ENCODE peak calls at places on chromosomes 5 and 9, in ten cellular contexts. J, B, H, T, R, L, S, N, Y and K are unnamed samples.

GRCh38 chr9:22169732-22170131 is 160.6 kb upstream of the CDKN2B start:
- DNase-seq in J (no peak), B (no peak), Y (no peak), R (no peak), L (no peak), T (no peak), S (no peak), N (no peak), H (no peak), K (no peak)

GRCh38 chr5:72559866-72560766 is 52.9 kb upstream of the ZNF366 start:
- DNase-seq in Y (no peak), B (no peak), L (no peak), S (peak; percentile 27), J (no peak), T (no peak), N (no peak), H (no peak), R (no peak), K (no peak)

GRCh38 chr9:21684231-21684630 is 118.2 kb upstream of the MTAP start:
- DNase-seq in T (peak; percentile 60), L (no peak), B (no peak), J (no peak), H (no peak), N (no peak), S (no peak), Y (no peak), R (no peak), K (no peak)

GRCh38 chr9:135080286-135081263 is 6.9 kb upstream of the OLFM1 start:
- DNase-seq in R (no peak), L (no peak), T (no peak), N (no peak), Y (no peak), H (no peak), J (peak; percentile 41), S (no peak), B (no peak), K (no peak)

GRCh38 chr5:102811962-102812361 is 56.9 kb downstream of the PAM start:
- DNase-seq in R (no peak), T (peak; percentile 85), N (peak; percentile 27), J (no peak), H (no peak), Y (no peak), S (no peak), L (no peak), B (peak; percentile 31), K (no peak)

GRCh38 chr9:120932086-120932818 is 5.7 kb upstream of the TRAF1 start:
- DNase-seq in H (no peak), L (no peak), N (no peak), R (no peak), B (no peak), Y (no peak), J (no peak), T (no peak), S (no peak), K (no peak)

GRCh38 chr9:90975666-90976538 is 174.3 kb downstream of the SYK start:
- DNase-seq in R (no peak), N (no peak), B (no peak), T (no peak), L (no peak), J (no peak), H (no peak), Y (no peak), S (no peak), K (no peak)

GRCh38 chr5:145830594-145830993 is 4.5 kb downstream of the PRELID2 start:
- DNase-seq in J (no peak), L (no peak), T (no peak), H (no peak), Y (no peak), B (peak; percentile 88), N (no peak), R (no peak), S (no peak), K (no peak)

GRCh38 chr5:150224483-150225027 is 34.7 kb downstream of the SLC6A7 start:
- DNase-seq in B (no peak), T (no peak), J (no peak), H (no peak), L (no peak), R (no peak), N (no peak), S (no peak), Y (no peak), K (no peak)

GRCh38 chr5:95261369-95262175 is 23.3 kb downstream of the MCTP1 start:
- DNase-seq in L (no peak), S (peak; percentile 27), Y (no peak), T (peak; percentile 14), J (no peak), H (no peak), N (peak; percentile 46), R (no peak), B (peak; percentile 69), K (no peak)

GRCh38 chr9:26747611-26748010 is 145.0 kb downstream of the CAAP1 start:
- DNase-seq in H (no peak), Y (no peak), S (no peak), N (no peak), L (no peak), B (no peak), R (no peak), J (no peak), T (no peak), K (no peak)

GRCh38 chr5:136364307-136364706 is 1.0 kb downstream of the TRPC7 start:
- DNase-seq in N (no peak), Y (no peak), H (no peak), L (no peak), T (no peak), S (peak; percentile 38), R (peak; percentile 18), B (peak; percentile 26), J (no peak), K (no peak)

GRCh38 chr9:137095664-137096517 is 9.1 kb downstream of the MAN1B1 start:
- DNase-seq in T (peak; percentile 79), S (peak; percentile 29), B (no peak), R (no peak), Y (peak; percentile 89), H (peak; percentile 87), N (no peak), L (no peak), J (no peak), K (no peak)

GRCh38 chr9:125748511-125749099 is 1.4 kb downstream of the PBX3 start:
- DNase-seq in R (peak; percentile 83), B (peak; percentile 33), S (peak; percentile 39), H (no peak), L (no peak), T (no peak), J (no peak), Y (peak; percentile 18), N (no peak), K (peak; percentile 12)

GRCh38 chr9:130128251-130128650 is 44.0 kb upstream of the NCS1 start:
- DNase-seq in J (no peak), R (no peak), S (no peak), T (peak; percentile 56), Y (peak; percentile 79), H (peak; percentile 83), N (no peak), L (no peak), B (peak; percentile 31), K (no peak)

GRCh38 chr9:5436441-5436840 is 1.3 kb downstream of the PLGRKT start:
- DNase-seq in J (no peak), B (no peak), S (no peak), T (peak; percentile 82), R (no peak), N (no peak), Y (no peak), L (no peak), H (no peak), K (no peak)

GRCh38 chr9:99873531-99873930 is 32.9 kb upstream of the STX17 start:
- DNase-seq in J (no peak), N (peak; percentile 57), T (no peak), Y (no peak), R (no peak), B (peak; percentile 61), S (no peak), L (peak; percentile 11), H (no peak), K (no peak)

GRCh38 chr9:88197781-88198345 is 59.6 kb upstream of the SPATA31C2 start:
- DNase-seq in N (peak; percentile 34), Y (no peak), H (no peak), S (no peak), B (peak; percentile 85), J (no peak), R (no peak), L (peak; percentile 81), T (no peak), K (peak; percentile 32)
- H3K4me3 ChIP-seq in N (no peak overlapping the region), Y (no peak overlapping the region), H (no peak overlapping the region), S (no peak overlapping the region), B (peak overlapping the region; percentile 78), J (no peak overlapping the region), R (no peak overlapping the region), L (peak overlapping the region; percentile 49), T (no peak overlapping the region), K (peak overlapping the region; percentile 30)

GRCh38 chr9:967851-968641 is 8.4 kb upstream of the DMRT3 start:
- DNase-seq in H (no peak), R (peak; percentile 83), T (no peak), Y (no peak), S (peak; percentile 75), L (no peak), B (peak; percentile 1), N (no peak), J (no peak), K (peak; percentile 72)
- H3K27me3 ChIP-seq in H (peaks cover 60% of the 10 kb centered on the region), R (peaks cover 100% of the 10 kb centered on the region), T (peaks cover 50% of the 10 kb centered on the region), Y (peaks cover 33% of the 10 kb centered on the region), S (peaks cover 85% of the 10 kb centered on the region), L (peaks cover 61% of the 10 kb centered on the region), B (peaks cover 47% of the 10 kb centered on the region), N (peaks cover 67% of the 10 kb centered on the region), J (peaks cover 23% of the 10 kb centered on the region), K (no peaks in the 10 kb centered on the region)

GRCh38 chr5:67010684-67011409 is 185.8 kb downstream of the CD180 start:
- DNase-seq in B (no peak), L (peak; percentile 32), J (no peak), T (no peak), S (peak; percentile 9), H (no peak), N (peak; percentile 76), Y (no peak), R (no peak), K (peak; percentile 86)
- H3K4me3 ChIP-seq in B (peak overlapping the region; percentile 51), L (peak overlapping the region; percentile 31), J (no peak overlapping the region), T (no peak overlapping the region), S (no peak overlapping the region), H (no peak overlapping the region), N (peak overlapping the region; percentile 13), Y (no peak overlapping the region), R (no peak overlapping the region), K (no peak overlapping the region)

GRCh38 chr9:109167716-109168115 is 667 bp upstream of the FRRS1L start:
- DNase-seq in L (no peak), J (no peak), S (no peak), B (no peak), N (no peak), Y (no peak), H (no peak), T (no peak), R (no peak), K (no peak)

GRCh38 chr9:109166771-109167601 is at the start of gene FRRS1L:
- DNase-seq in Y (no peak), N (no peak), J (no peak), H (no peak), S (peak; percentile 71), L (no peak), R (peak; percentile 78), B (peak; percentile 33), T (no peak), K (no peak)

GRCh38 chr9:109164040-109164439 is 3.0 kb downstream of the FRRS1L start:
- DNase-seq in H (no peak), S (no peak), L (no peak), Y (no peak), R (no peak), N (no peak), T (no peak), B (no peak), J (no peak), K (no peak)

GRCh38 chr9:109168170-109168569 is 1.1 kb upstream of the FRRS1L start:
- DNase-seq in J (no peak), N (no peak), T (no peak), H (no peak), R (no peak), B (no peak), S (no peak), Y (no peak), L (no peak), K (no peak)

GRCh38 chr9:109166171-109166770 is 778 bp downstream of the FRRS1L start:
- DNase-seq in B (no peak), L (no peak), N (no peak), H (no peak), J (no peak), S (peak; percentile 42), T (no peak), Y (no peak), R (peak; percentile 88), K (no peak)
- H3K27me3 ChIP-seq in B (peaks cover 43% of the 10 kb centered on the region), L (peaks cover 49% of the 10 kb centered on the region), N (peaks cover 8% of the 10 kb centered on the region), H (peaks cover 7% of the 10 kb centered on the region), J (no peaks in the 10 kb centered on the region), S (peaks cover 37% of the 10 kb centered on the region), T (peaks cover 19% of the 10 kb centered on the region), Y (peaks cover 4% of the 10 kb centered on the region), R (peaks cover 80% of the 10 kb centered on the region), K (no peaks in the 10 kb centered on the region)